ENCODE peak calls at places on chromosomes 12 and 14, in four cellular contexts. M is K562, N is H1, R is GM12878. W is an unnamed sample.

GRCh38 chr14:52069617-52070431 is 965 bp upstream of the NID2 start:
- DNase-seq in M (no peak), N (peak; percentile 81), R (no peak), W (peak; percentile 83)

GRCh38 chr14:100246809-100247428 is 8.0 kb downstream of the YY1 start:
- DNase-seq in M (peak; percentile 15), N (no peak), R (no peak), W (peak; percentile 47)

GRCh38 chr12:10331642-10332239 is 24.1 kb downstream of the KLRD1 start:
- DNase-seq in M (peak; percentile 25), N (no peak), R (no peak), W (peak; percentile 62)

GRCh38 chr14:72665259-72665658 is 228.6 kb downstream of the DPF3 start:
- DNase-seq in M (no peak), N (no peak), R (no peak), W (peak; percentile 100)

GRCh38 chr14:21505009-21505553 is 6.1 kb downstream of the METTL3 start:
- DNase-seq in M (no peak), N (no peak), R (peak; percentile 46), W (no peak)

GRCh38 chr14:101737414-101738367 is 23.8 kb upstream of the PPP2R5C start:
- DNase-seq in M (no peak), N (no peak), R (no peak), W (no peak)

GRCh38 chr14:69191340-69192111 is at the start of gene EXD2:
- DNase-seq in M (peak; percentile 72), N (peak; percentile 92), R (peak; percentile 61), W (peak; percentile 80)

GRCh38 chr14:32075636-32076277 is 1.3 kb upstream of the ARHGAP5 start:
- DNase-seq in M (no peak), N (no peak), R (no peak), W (peak; percentile 2)

GRCh38 chr12:65495233-65495632 is 216.8 kb downstream of the MSRB3 start:
- DNase-seq in M (no peak), N (no peak), R (no peak), W (peak; percentile 88)

GRCh38 chr14:68638056-68638816 is 154.6 kb downstream of the ZFP36L1 start:
- DNase-seq in M (no peak), N (peak; percentile 42), R (no peak), W (peak; percentile 18)

GRCh38 chr12:109831929-109832328 is 1.3 kb downstream of the TRPV4 start:
- DNase-seq in M (no peak), N (no peak), R (no peak), W (no peak)

GRCh38 chr12:115451785-115452736 is 768.1 kb upstream of the TBX3 start:
- DNase-seq in M (peak; percentile 65), N (peak; percentile 66), R (no peak), W (peak; percentile 10)

GRCh38 chr12:115697341-115697740 is 580.2 kb downstream of the MED13L start:
- DNase-seq in M (no peak), N (no peak), R (no peak), W (no peak)

GRCh38 chr12:125092108-125092871 is 27.1 kb downstream of the AACS start:
- DNase-seq in M (no peak), N (no peak), R (no peak), W (no peak)
- TF ChIP-seq CHD1 in M (no peak), N (no peak), R (no peak), W (no peak)

DNA sequence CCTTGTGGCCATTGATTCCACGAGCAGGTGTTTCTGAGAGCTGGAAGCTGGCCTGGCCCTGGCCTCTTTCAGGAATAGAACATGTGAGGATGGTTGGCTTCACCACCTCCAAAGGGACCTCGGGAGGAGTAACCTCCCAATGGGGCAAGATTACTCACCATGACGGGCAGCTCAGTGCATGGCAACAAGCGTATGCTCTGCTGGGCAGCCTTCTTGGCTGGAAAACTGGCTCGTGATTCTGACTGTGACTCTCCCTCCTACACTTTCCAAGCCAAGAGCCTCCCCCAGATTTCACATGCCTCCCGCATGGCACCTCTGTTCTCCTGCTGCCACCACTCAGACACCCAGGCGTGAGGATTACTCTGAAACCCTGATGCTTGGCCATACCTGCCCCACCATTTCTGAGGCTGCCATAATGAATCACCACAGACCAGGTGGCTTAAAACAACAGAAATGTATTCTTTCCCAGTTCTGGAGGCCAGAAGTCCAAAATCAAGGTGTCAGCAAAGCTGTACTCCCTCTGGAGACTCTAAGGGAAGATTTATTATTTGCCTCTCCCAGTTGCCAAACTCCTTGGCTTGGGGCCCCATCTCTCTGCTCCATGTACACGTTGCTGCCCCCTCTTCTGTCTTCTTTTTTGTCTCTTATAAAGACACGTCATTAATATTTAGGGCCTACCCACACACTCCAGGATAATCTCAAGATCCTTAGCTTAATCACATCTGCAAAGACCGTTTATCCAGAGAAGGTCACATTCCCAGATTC is 215.9 kb downstream of the CHST11 start:
- DNase-seq in M (no peak), N (no peak), R (no peak), W (no peak)
- TF ChIP-seq CHD1 in M (no peak), N (no peak), R (no peak), W (no peak)

GRCh38 chr14:58942516-58942915 is 246.0 kb upstream of the DAAM1 start:
- DNase-seq in M (no peak), N (no peak), R (no peak), W (peak; percentile 31)
- TF ChIP-seq CHD1 in M (no peak), N (no peak), R (no peak), W (no peak)

DNA sequence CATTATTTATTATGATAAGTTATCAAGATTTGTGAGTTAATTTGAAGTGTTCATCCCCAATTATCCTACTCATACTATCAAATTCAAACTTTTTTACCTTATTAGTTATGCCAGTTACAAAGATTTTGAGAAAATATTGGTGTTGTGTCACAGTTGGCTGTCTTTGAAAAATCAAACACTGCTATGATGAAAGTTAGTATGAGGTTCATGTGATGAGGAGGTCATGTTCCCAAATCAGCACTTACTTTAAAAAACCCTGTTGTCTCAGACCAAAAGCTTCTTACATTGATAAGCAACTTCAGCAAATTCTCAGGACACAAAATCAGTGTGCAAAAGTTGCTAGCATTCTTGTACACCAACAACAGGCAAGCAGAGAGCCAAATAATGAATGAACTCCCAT is 68.1 kb downstream of the TTC6 start:
- DNase-seq in M (no peak), N (no peak), R (no peak), W (no peak)
- TF ChIP-seq CHD1 in M (no peak), N (no peak), R (no peak), W (no peak)

GRCh38 chr14:24171422-24172260 is at the start of gene REC8:
- DNase-seq in M (no peak), N (peak; percentile 97), R (peak; percentile 82), W (no peak)
- TF ChIP-seq CHD1 in M (no peak), N (no peak), R (no peak), W (no peak)

DNA sequence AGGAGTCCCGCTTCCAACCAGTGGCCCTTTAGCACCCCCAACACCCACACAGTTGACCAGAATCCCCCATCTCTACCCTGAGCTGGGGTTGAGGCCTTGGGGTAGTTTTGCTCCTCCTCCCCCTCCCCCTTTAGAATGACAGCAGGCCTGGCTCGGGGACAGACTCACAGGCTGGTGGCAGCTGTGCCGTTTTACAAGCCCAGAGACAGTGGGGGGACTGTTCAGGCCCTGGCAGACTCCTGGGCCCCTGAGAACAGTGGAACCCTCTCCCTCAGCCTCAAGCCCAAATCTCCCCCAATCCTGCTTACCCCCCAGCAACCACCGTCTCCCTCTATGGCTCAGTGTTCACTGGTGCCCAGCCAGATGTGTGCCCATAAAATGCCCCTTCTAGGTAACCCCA is 10.1 kb downstream of the TMEM119 start:
- DNase-seq in M (no peak), N (no peak), R (no peak), W (no peak)
- TF ChIP-seq CHD1 in M (no peak), N (no peak), R (no peak), W (no peak)

GRCh38 chr14:89349196-89350008 is 67.6 kb downstream of the FOXN3 start:
- DNase-seq in M (no peak), N (no peak), R (no peak), W (no peak)
- TF ChIP-seq CHD1 in M (no peak), N (no peak), R (no peak), W (no peak)

DNA sequence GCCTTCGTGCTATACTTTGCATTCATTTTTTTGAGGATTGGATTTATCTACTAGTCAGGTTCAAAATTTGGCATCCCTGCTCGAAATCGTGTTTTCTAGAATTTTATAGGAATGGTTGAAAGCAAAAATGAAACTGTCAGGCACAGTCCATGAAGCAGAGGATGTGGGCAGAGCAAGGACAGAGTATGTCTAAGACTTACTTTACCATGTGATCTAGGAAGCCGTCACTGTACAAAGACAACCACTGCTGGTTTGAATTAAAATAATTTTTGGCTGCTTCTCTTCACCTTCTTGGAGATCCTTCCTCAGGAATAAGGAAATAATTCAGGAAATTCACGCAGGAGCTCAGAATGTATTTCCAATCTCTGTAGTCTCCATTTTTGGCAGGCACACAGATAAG is 31.6 kb upstream of the SGPP1 start:
- DNase-seq in M (no peak), N (no peak), R (peak; percentile 38), W (peak; percentile 7)
- TF ChIP-seq CHD1 in M (no peak), N (no peak), R (no peak), W (no peak)

GRCh38 chr12:128929046-128929445 is 75.8 kb downstream of the GLT1D1 start:
- DNase-seq in M (no peak), N (no peak), R (no peak), W (no peak)

GRCh38 chr12:128930591-128930990 is 77.3 kb downstream of the GLT1D1 start:
- DNase-seq in M (no peak), N (no peak), R (no peak), W (no peak)

GRCh38 chr12:128933926-128934325 is 80.6 kb downstream of the GLT1D1 start:
- DNase-seq in M (no peak), N (no peak), R (no peak), W (no peak)

GRCh38 chr12:128932521-128932920 is 79.2 kb downstream of the GLT1D1 start:
- DNase-seq in M (no peak), N (no peak), R (no peak), W (no peak)

GRCh38 chr12:128933039-128933438 is 79.8 kb downstream of the GLT1D1 start:
- DNase-seq in M (peak; percentile 41), N (no peak), R (no peak), W (no peak)
- TF ChIP-seq CHD1 in M (no peak), N (no peak), R (no peak), W (no peak)

W was measured in IMR-90.